ENCODE peak calls at places on chromosome 10, in four cellular contexts. X, L, N and E are unnamed samples.

GRCh38 chr10:96345250-96345649 is 13.6 kb downstream of the OPALIN start:
- DNase-seq in X (no peak), L (no peak), N (no peak), E (no peak)

GRCh38 chr10:43386981-43387677 is 15.7 kb downstream of the FXYD4 start:
- DNase-seq in X (peak; percentile 60), L (peak; percentile 30), N (no peak), E (no peak)

GRCh38 chr10:77159538-77160110 is 478.0 kb downstream of the KCNMA1 start:
- DNase-seq in X (no peak), L (no peak), N (no peak), E (no peak)

GRCh38 chr10:13018171-13018570 is 16.7 kb upstream of the CCDC3 start:
- DNase-seq in X (no peak), L (no peak), N (no peak), E (no peak)

GRCh38 chr10:79146611-79147130 is 77.9 kb downstream of the ZMIZ1 start:
- DNase-seq in X (peak; percentile 93), L (no peak), N (no peak), E (no peak)

GRCh38 chr10:87541114-87541513 is 36.4 kb downstream of the MINPP1 start:
- DNase-seq in X (no peak), L (no peak), N (no peak), E (no peak)

GRCh38 chr10:125859128-125859817 is 21.8 kb downstream of the DHX32 start:
- DNase-seq in X (no peak), L (no peak), N (no peak), E (no peak)

GRCh38 chr10:126521354-126521753 is 133.1 kb upstream of the ADAM12 start:
- DNase-seq in X (no peak), L (no peak), N (peak; percentile 14), E (no peak)